ENCODE peak calls at places on chromosome 3, in nine cellular contexts. M, H, N, D, R, T, A, F and S are unnamed samples.
A peak's percentile ranks its signal among the peaks of the same experiment; 100 is the strongest.

GRCh38 chr3:195312714-195313113 is 41.8 kb upstream of the XXYLT1 start:
- DNase-seq in N (no peak), T (no peak), A (no peak), D (no peak), M (no peak), R (no peak), H (no peak), F (no peak), S (no peak)

GRCh38 chr3:174440350-174440716 is 418.8 kb upstream of the NAALADL2 start:
- DNase-seq in F (peak; percentile 59), N (peak; percentile 33), H (no peak), T (no peak), D (peak; percentile 10), M (no peak), R (no peak), A (peak; percentile 32), S (no peak)

GRCh38 chr3:27713066-27713400 is 9.1 kb downstream of the EOMES start:
- DNase-seq in M (no peak), N (no peak), H (no peak), D (no peak), F (no peak), T (no peak), R (no peak), A (no peak), S (peak; percentile 31)

GRCh38 chr3:81823882-81824395 is 62.5 kb upstream of the GBE1 start:
- DNase-seq in M (no peak), D (peak; percentile 3), R (no peak), N (no peak), A (no peak), T (no peak), H (no peak), F (peak; percentile 55), S (no peak)

GRCh38 chr3:132642539-132642847 is 17.1 kb downstream of the ACAD11 start:
- DNase-seq in T (no peak), F (no peak), R (no peak), D (no peak), N (no peak), A (no peak), M (no peak), H (no peak), S (no peak)

GRCh38 chr3:194225988-194226663 is 90.2 kb downstream of the HES1 start:
- DNase-seq in H (no peak), N (no peak), F (no peak), T (no peak), D (no peak), R (no peak), A (no peak), M (no peak), S (no peak)

GRCh38 chr3:181510500-181510899 is 201.2 kb upstream of the SOX2 start:
- DNase-seq in A (no peak), M (no peak), F (no peak), N (no peak), D (no peak), R (no peak), T (no peak), H (no peak), S (no peak)

GRCh38 chr3:122727279-122727678 is 46.6 kb downstream of the PARP14 start:
- DNase-seq in T (no peak), D (no peak), M (no peak), F (no peak), N (no peak), A (no peak), H (no peak), R (no peak), S (no peak)

GRCh38 chr3:11144996-11145395 is 9.3 kb upstream of the HRH1 start:
- DNase-seq in N (no peak), A (no peak), T (no peak), H (no peak), D (no peak), F (no peak), R (no peak), M (no peak), S (no peak)

GRCh38 chr3:53772562-53773329 is 73.5 kb downstream of the CHDH start:
- DNase-seq in M (no peak), R (no peak), N (no peak), H (no peak), D (no peak), T (no peak), A (no peak), F (no peak), S (no peak)

GRCh38 chr3:87766736-87767135 is 292.1 kb downstream of the CGGBP1 start:
- DNase-seq in M (no peak), N (no peak), F (no peak), H (no peak), D (no peak), T (no peak), A (no peak), R (no peak), S (no peak)

GRCh38 chr3:141426404-141427034 is 58.2 kb downstream of the ZBTB38 start:
- DNase-seq in R (no peak), H (no peak), A (peak; percentile 83), T (no peak), D (no peak), M (peak; percentile 75), N (peak; percentile 88), F (peak; percentile 52), S (peak; percentile 80)

GRCh38 chr3:167102071-167102470 is 278.0 kb downstream of the ZBBX start:
- DNase-seq in N (no peak), D (peak; percentile 6), T (no peak), F (peak; percentile 76), H (no peak), M (no peak), A (no peak), R (peak; percentile 6), S (no peak)

GRCh38 chr3:167100651-167101050 is 279.4 kb downstream of the ZBBX start:
- DNase-seq in H (no peak), M (no peak), F (no peak), N (no peak), T (no peak), A (no peak), R (no peak), D (no peak), S (no peak)

GRCh38 chr3:167110906-167111305 is 269.2 kb downstream of the ZBBX start:
- DNase-seq in R (no peak), D (no peak), F (peak; percentile 67), A (no peak), T (no peak), H (no peak), M (no peak), N (no peak), S (no peak)

GRCh38 chr3:167109746-167110145 is 270.4 kb downstream of the ZBBX start:
- DNase-seq in R (no peak), F (peak; percentile 33), H (no peak), T (no peak), A (no peak), D (no peak), N (no peak), M (no peak), S (no peak)

GRCh38 chr3:167106456-167106855 is 273.6 kb downstream of the ZBBX start:
- DNase-seq in R (no peak), T (no peak), N (no peak), H (no peak), D (no peak), A (no peak), M (no peak), F (no peak), S (no peak)
- H3K4me3 ChIP-seq in R (no peak overlapping the region), T (no peak overlapping the region), N (no peak overlapping the region), H (no peak overlapping the region), D (no peak overlapping the region), A (no peak overlapping the region), M (no peak overlapping the region), F (no peak overlapping the region), S (no peak overlapping the region)

GRCh38 chr3:9837701-9838582 is 5.9 kb downstream of the RPUSD3 start:
- DNase-seq in H (no peak), D (no peak), F (no peak), N (no peak), R (no peak), T (no peak), M (no peak), A (no peak), S (no peak)
- H3K27ac ChIP-seq in H (no peak overlapping the region), D (no peak overlapping the region), F (no peak overlapping the region), N (no peak overlapping the region), R (no peak overlapping the region), T (no peak overlapping the region), M (no peak overlapping the region), A (no peak overlapping the region), S (no peak overlapping the region)

DNA sequence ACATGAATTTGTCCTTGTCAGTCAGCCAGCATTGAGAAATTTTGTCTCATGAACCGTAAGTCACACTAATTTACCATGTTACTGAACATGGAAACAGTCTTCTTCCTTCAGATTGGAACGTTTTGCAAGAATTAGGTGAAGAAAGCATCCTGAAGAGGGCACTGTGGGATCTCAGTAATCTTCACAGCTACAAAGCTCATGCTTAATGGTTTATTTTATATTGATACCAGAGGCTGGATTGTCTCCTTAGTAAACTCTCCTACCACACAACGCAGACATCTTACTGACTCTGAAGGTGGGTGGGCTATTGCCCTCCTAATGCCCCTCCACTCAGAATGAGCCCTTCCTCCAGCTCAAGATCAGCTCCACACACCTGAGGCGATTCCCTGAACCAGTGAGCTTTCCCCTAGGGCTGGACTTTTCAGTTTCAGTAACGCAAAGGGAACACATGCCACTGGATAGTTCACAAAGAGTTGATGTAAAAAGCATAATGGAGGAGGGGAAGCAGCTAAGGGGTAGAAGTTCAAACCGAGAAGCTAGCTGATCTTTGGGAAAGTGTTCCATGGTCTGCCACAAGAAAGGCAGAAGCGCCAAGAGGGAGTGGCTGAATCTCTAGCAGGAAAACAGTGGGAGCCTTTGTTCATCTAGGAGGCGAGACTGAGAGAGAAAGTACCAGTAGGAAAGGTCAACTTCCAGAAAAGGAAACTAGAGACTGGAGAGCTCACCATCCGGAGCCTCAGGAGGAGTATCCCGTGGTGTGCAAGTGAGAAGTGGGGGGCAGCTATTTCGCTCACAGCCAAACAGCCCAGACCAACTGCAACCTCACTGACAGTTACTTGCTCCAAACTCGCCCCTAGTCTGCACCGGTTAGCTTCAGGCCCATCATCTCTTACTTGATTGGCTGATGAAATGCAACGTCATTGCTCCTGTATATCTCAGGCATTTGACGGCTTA is at the start of gene SLC9C1:
- DNase-seq in R (peak; percentile 69), A (peak; percentile 81), D (peak; percentile 86), H (peak; percentile 77), N (peak; percentile 73), T (no peak), F (peak; percentile 89), M (no peak), S (no peak)
- H3K4me3 ChIP-seq in R (peak within 1 kb of the TSS; percentile 30), A (peak within 1 kb of the TSS; percentile 20), D (peak within 1 kb of the TSS; percentile 13), H (peak within 1 kb of the TSS; percentile 76), N (peak within 1 kb of the TSS; percentile 41), T (no peak within 1 kb of the TSS), F (peak within 1 kb of the TSS; percentile 9), M (peak within 1 kb of the TSS; percentile 50), S (peak within 1 kb of the TSS; percentile 35)

DNA sequence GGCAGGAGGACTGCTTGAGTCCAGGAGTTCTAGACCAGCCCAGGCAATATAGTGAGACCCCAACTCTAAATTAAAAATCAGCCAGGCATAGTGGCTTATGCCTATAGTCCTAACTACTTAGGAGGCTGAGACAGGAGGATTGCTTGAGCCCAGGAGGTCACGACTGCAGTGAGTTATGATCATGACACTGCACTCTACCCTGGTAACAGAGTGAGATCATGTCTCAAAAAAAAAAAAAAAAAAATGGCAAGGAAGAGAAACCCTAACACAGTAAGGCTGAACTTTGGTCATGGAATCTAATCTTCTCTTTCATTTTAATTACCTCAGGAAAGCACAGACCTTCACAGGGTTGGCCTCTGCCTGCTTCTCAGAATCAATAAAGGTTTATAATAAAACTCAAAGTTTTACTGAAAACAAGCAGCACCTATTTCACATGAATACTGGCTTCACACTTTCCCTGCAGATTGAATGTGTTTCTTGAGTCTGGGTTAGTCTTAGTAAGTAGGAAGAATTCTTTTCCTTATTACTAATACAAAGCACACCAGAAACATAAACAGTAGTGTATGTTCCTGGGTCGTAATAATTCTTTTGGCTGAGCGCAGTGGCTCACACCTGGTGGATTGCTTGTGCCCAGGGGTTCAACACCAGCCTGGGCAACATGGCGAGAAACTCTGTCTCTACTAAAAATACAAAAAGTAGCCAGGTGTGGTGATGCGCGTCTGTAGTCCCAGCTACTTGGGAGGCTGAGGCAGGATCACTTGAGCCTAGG is 11.6 kb upstream of the NR2C2 start:
- DNase-seq in T (no peak), A (peak; percentile 50), M (no peak), R (no peak), D (no peak), H (no peak), N (no peak), F (no peak), S (no peak)
- H3K27ac ChIP-seq in T (no peak overlapping the region), A (peak overlapping the region; percentile 84), M (no peak overlapping the region), R (no peak overlapping the region), D (no peak overlapping the region), H (no peak overlapping the region), N (peak overlapping the region; percentile 62), F (no peak overlapping the region), S (no peak overlapping the region)